ENCODE peak calls at places on chromosomes 16 and 17, in four cellular contexts. P is midbrain; N is cardiac muscle cell; V is stimulated activated CD4-positive, alpha-beta T cell treated with anti-CD3 and anti-CD28 coated beads, Interleukin-4, amount 100 ng/mL, for 48 hours. T is an unnamed sample.

GRCh38 chr17:19009970-19010369 is 5.4 kb upstream of the FAM83G start:
- DNase-seq in P (no peak), N (no peak), V (no peak), T (no peak)

GRCh38 chr17:32319548-32319905 is 22.4 kb downstream of the C17orf75 start:
- DNase-seq in P (peak), N (peak), V (peak), T (peak)

GRCh38 chr17:77318021-77318420 is 177.3 kb downstream of the SEC14L1 start:
- DNase-seq in P (no peak), N (no peak), V (no peak), T (no peak)

GRCh38 chr17:42517516-42517915 is 18.5 kb upstream of the NAGLU start:
- DNase-seq in P (peak), N (peak), V (peak), T (peak)

GRCh38 chr16:30977502-30977901 is 7.5 kb upstream of the HSD3B7 start:
- DNase-seq in P (no peak), N (no peak), V (peak), T (peak)

GRCh38 chr16:17461951-17462729 is 8.6 kb downstream of the XYLT1 start:
- DNase-seq in P (no peak), N (no peak), V (no peak), T (no peak)

GRCh38 chr17:7756968-7757367 is 39.4 kb downstream of the DNAH2 start:
- DNase-seq in P (no peak), N (no peak), V (no peak), T (no peak)

GRCh38 chr17:74842146-74842598 is 17.5 kb downstream of the GRIN2C start:
- DNase-seq in P (no peak), N (no peak), V (no peak), T (peak)

GRCh38 chr16:50603206-50604064 is 55.2 kb downstream of the NKD1 start:
- DNase-seq in P (no peak), N (no peak), V (no peak), T (no peak)

GRCh38 chr16:74999208-74999682 is 421 bp downstream of the ZNRF1 start:
- DNase-seq in P (peak), N (no peak), V (no peak), T (peak)

GRCh38 chr17:65359016-65359415 is 202.4 kb downstream of the AXIN2 start:
- DNase-seq in P (no peak), N (no peak), V (no peak), T (no peak)

GRCh38 chr17:81542431-81543338 is 9.5 kb downstream of the FAAP100 start:
- DNase-seq in P (no peak), N (no peak), V (no peak), T (no peak)

GRCh38 chr16:28218109-28218508 is 6.3 kb upstream of the XPO6 start:
- DNase-seq in P (no peak), N (no peak), V (peak), T (peak)

GRCh38 chr17:3896108-3897099 is 3.6 kb upstream of the CAMKK1 start:
- DNase-seq in P (peak), N (no peak), V (no peak), T (no peak)

GRCh38 chr16:71894229-71894920 is 956 bp upstream of the IST1 start:
- DNase-seq in P (peak), N (peak), V (no peak), T (peak)

GRCh38 chr16:35308674-35309073 is 1849.3 kb downstream of the TP53TG3F start:
- DNase-seq in P (no peak), N (no peak), V (no peak), T (no peak)

GRCh38 chr17:70332356-70332755 is 163.0 kb downstream of the KCNJ2 start:
- DNase-seq in P (no peak), N (no peak), V (no peak), T (no peak)

GRCh38 chr16:65905326-65905725 is 461.2 kb upstream of the CDH5 start:
- DNase-seq in P (no peak), N (no peak), V (no peak), T (no peak)

GRCh38 chr17:63954402-63955063 is 18.2 kb downstream of the SCN4A start:
- DNase-seq in P (no peak), N (no peak), V (no peak), T (no peak)

GRCh38 chr16:62929593-62929992 is 893.4 kb upstream of the CDH8 start:
- DNase-seq in P (no peak), N (no peak), V (no peak), T (no peak)

GRCh38 chr17:50904522-50905459 is 38.6 kb upstream of the TOB1 start:
- DNase-seq in P (peak), N (no peak), V (no peak), T (peak)

GRCh38 chr16:60110531-60110930 is 1376.4 kb upstream of the GOT2 start:
- DNase-seq in P (no peak), N (no peak), V (no peak), T (no peak)

GRCh38 chr16:22265351-22265750 is 31.9 kb upstream of the POLR3E start:
- DNase-seq in P (no peak), N (no peak), V (no peak), T (no peak)

T was measured in iPS-NIHi11.